ENCODE peak calls at places on chromosomes 12 and 14, in eight cellular contexts. Y is ovary, R is GM06990, E is AG09309, K is psoas muscle, H is mucosa of descending colon, L is dorsolateral prefrontal cortex, Z is foreskin fibroblast. Q is an unnamed sample.

GRCh38 chr12:42564540-42564939 is 25.0 kb downstream of the PRICKLE1 start:
- DNase-seq in Y (no peak), R (no peak), E (no peak), K (no peak), H (no peak), L (no peak), Z (no peak), Q (no peak)

GRCh38 chr12:120211904-120212283 is 11.0 kb upstream of the RPLP0 start:
- DNase-seq in Y (no peak), R (no peak), E (no peak), K (no peak), H (no peak), L (no peak), Z (no peak), Q (no peak)

GRCh38 chr12:86118161-86118560 is 138.0 kb downstream of the MGAT4C start:
- DNase-seq in Y (no peak), R (no peak), E (no peak), K (no peak), H (no peak), L (no peak), Z (no peak), Q (no peak)

GRCh38 chr12:122827258-122827657 is 8.0 kb upstream of the HIP1R start:
- DNase-seq in Y (no peak), R (no peak), E (no peak), K (no peak), H (no peak), L (no peak), Z (no peak), Q (no peak)

GRCh38 chr12:65308601-65309071 is 30.2 kb downstream of the MSRB3 start:
- DNase-seq in Y (no peak), R (no peak), E (peak), K (no peak), H (no peak), L (no peak), Z (peak), Q (no peak)

GRCh38 chr14:76376878-76377523 is 1.1 kb downstream of the ESRRB start:
- DNase-seq in Y (no peak), R (no peak), E (no peak), K (no peak), H (no peak), L (no peak), Z (no peak), Q (no peak)

GRCh38 chr12:89884917-89885316 is 176.3 kb upstream of the ATP2B1 start:
- DNase-seq in Y (no peak), R (no peak), E (no peak), K (no peak), H (no peak), L (no peak), Z (no peak), Q (no peak)

GRCh38 chr12:24850486-24850885 is 98.4 kb downstream of the BCAT1 start:
- DNase-seq in Y (no peak), R (no peak), E (no peak), K (no peak), H (no peak), L (no peak), Z (no peak), Q (no peak)

GRCh38 chr12:127455347-127456265 is 811.4 kb upstream of the TMEM132C start:
- DNase-seq in Y (no peak), R (no peak), E (no peak), K (no peak), H (no peak), L (no peak), Z (no peak), Q (no peak)

GRCh38 chr12:68378859-68379628 is 46.9 kb upstream of the MDM1 start:
- DNase-seq in Y (no peak), R (no peak), E (no peak), K (no peak), H (peak), L (no peak), Z (peak), Q (no peak)

GRCh38 chr14:20714593-20715250 is 26.2 kb downstream of the ANG start:
- DNase-seq in Y (peak), R (no peak), E (peak), K (peak), H (peak), L (peak), Z (peak), Q (peak)

GRCh38 chr12:31756977-31757420 is 28.2 kb upstream of the AMN1 start:
- DNase-seq in Y (no peak), R (no peak), E (no peak), K (no peak), H (peak), L (no peak), Z (peak), Q (no peak)

GRCh38 chr14:32471183-32471582 is 142.1 kb downstream of the AKAP6 start:
- DNase-seq in Y (no peak), R (no peak), E (no peak), K (no peak), H (no peak), L (no peak), Z (no peak), Q (no peak)

GRCh38 chr14:24196071-24197061 is 1.1 kb upstream of the TM9SF1 start:
- DNase-seq in Y (no peak), R (no peak), E (no peak), K (no peak), H (no peak), L (no peak), Z (no peak), Q (no peak)

GRCh38 chr12:14514154-14514842 is 53.4 kb downstream of the PLBD1 start:
- DNase-seq in Y (no peak), R (peak), E (no peak), K (no peak), H (peak), L (no peak), Z (peak), Q (no peak)

GRCh38 chr14:104096751-104097700 is 11.5 kb downstream of the ASPG start:
- DNase-seq in Y (no peak), R (no peak), E (no peak), K (peak), H (no peak), L (no peak), Z (no peak), Q (peak)

GRCh38 chr12:106071686-106072085 is 67.1 kb downstream of the NUAK1 start:
- DNase-seq in Y (no peak), R (no peak), E (no peak), K (no peak), H (no peak), L (no peak), Z (no peak), Q (no peak)
- TF ChIP-seq CTCF in Y (no peak), R (no peak), E (no peak), K (no peak), H (no peak), L (no peak), Z (no peak), Q (no peak)

GRCh38 chr12:115835445-115835844 is 442.0 kb downstream of the MED13L start:
- DNase-seq in Y (no peak), R (no peak), E (no peak), K (no peak), H (no peak), L (no peak), Z (no peak), Q (no peak)

GRCh38 chr12:115838952-115839351 is 438.5 kb downstream of the MED13L start:
- DNase-seq in Y (no peak), R (no peak), E (no peak), K (no peak), H (no peak), L (no peak), Z (no peak), Q (no peak)

GRCh38 chr12:115837220-115837619 is 440.3 kb downstream of the MED13L start:
- DNase-seq in Y (no peak), R (no peak), E (no peak), K (no peak), H (no peak), L (no peak), Z (no peak), Q (no peak)

GRCh38 chr12:115840159-115840558 is 437.3 kb downstream of the MED13L start:
- DNase-seq in Y (no peak), R (no peak), E (no peak), K (no peak), H (no peak), L (no peak), Z (peak), Q (peak)
- TF ChIP-seq CTCF in Y (no peak), R (no peak), E (no peak), K (no peak), H (no peak), L (no peak), Z (no peak), Q (no peak)

GRCh38 chr12:117231750-117232149 is 41.5 kb upstream of the FBXO21 start:
- DNase-seq in Y (no peak), R (no peak), E (no peak), K (no peak), H (no peak), L (no peak), Z (no peak), Q (no peak)
- TF ChIP-seq CTCF in Y (no peak), R (peak), E (no peak), K (no peak), H (no peak), L (no peak), Z (no peak), Q (no peak)

DNA sequence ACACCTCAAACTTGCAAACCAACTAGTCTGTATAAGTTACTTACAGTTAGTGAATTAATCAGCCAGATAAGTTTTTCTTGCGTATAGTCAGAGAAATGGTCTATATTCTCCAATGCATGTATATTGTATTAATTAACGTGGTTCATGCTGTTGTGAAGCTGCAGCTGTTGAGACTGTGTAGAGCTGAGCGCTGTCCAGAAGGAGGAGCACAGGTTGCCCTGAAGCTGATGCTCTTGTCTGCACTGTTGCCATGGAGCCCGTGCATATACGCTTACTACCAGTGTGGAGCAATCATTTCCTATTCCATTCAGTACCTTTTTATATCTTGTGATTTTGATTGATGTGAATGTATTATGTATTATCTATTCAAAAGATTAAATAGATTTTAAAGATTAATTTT is 74.3 kb upstream of the ARID2 start:
- DNase-seq in Y (no peak), R (no peak), E (no peak), K (no peak), H (peak), L (no peak), Z (no peak), Q (no peak)
- TF ChIP-seq CTCF in Y (no peak), R (peak), E (no peak), K (no peak), H (no peak), L (no peak), Z (no peak), Q (no peak)

GRCh38 chr14:72423957-72424356 is 469.9 kb downstream of the DPF3 start:
- DNase-seq in Y (no peak), R (no peak), E (no peak), K (no peak), H (no peak), L (no peak), Z (no peak), Q (no peak)
- TF ChIP-seq CTCF in Y (no peak), R (no peak), E (no peak), K (no peak), H (no peak), L (no peak), Z (no peak), Q (no peak)

DNA sequence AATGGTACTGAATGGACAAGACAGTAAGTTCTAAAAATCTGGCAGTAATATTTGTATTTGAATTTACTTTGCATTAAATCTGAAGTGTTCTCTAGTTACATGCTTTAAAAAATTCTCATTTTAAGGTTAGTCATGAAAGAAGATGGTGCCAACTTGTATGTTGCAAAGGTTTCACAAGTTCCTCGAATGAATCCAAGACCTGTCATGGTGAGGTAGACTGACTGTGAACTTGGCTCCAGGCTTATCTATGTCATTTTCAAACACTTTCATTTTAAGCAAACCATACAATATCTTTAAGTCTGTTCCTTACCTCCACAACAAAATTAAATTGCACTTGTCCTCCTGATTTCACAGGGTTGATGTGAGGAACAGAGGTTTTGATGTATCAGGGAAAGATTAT is 23.4 kb downstream of the CLEC2D start:
- DNase-seq in Y (no peak), R (no peak), E (no peak), K (no peak), H (no peak), L (no peak), Z (no peak), Q (no peak)
- TF ChIP-seq CTCF in Y (no peak), R (no peak), E (no peak), K (no peak), H (no peak), L (no peak), Z (no peak), Q (no peak)

DNA sequence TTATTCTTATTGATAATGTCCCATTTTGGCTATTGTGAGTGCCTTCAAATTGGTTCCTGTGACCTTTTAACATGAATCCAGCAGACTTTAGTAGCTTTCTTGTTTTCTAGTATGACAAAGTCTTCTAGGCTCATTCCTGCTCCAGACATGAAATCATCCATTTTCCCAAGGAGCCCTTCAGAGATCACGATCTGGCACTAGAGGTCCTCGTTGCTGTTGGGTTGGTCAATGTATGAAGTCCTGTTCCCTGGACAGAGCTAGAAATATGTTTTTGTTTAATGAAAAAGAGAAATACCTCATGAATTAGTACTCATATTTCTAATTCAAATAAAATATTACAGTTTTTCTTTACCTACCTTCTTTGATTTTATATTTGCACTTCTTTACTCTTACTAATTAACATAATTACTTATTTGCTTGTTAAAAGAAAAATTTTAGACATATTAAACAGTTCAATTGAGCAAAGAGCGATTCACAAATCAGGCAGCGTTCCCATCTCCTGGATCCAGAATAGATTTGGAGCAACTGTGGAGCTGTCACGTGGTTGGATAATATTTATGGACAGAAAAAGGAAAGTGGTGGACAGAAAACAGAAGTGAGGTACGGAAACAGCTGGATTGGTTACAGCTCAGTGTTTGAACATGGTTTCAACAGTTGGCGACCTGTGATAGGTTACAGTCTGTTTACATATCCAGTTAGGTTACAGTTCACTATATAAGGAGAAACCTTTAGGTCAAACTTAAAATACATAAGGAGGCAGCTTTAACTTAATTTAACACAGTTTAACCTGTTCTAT is 19.8 kb upstream of the FAM234B start:
- DNase-seq in Y (no peak), R (no peak), E (peak), K (no peak), H (peak), L (no peak), Z (peak), Q (no peak)
- TF ChIP-seq CTCF in Y (no peak), R (no peak), E (peak), K (no peak), H (no peak), L (peak), Z (peak), Q (peak)

Q was measured in right lobe of liver.